ENCODE peak calls at places on chromosome 1, in six cellular contexts. Z, R, W, I, Q and Y are unnamed samples.

GRCh38 chr1:7478797-7479499 is 292.1 kb upstream of the VAMP3 start:
- DNase-seq in Z (peak), R (no peak), W (no peak), I (peak), Q (peak), Y (peak)

GRCh38 chr1:47623174-47623940 is 185.5 kb downstream of the FOXD2 start:
- DNase-seq in Z (no peak), R (no peak), W (no peak), I (no peak), Q (no peak), Y (no peak)

GRCh38 chr1:205792946-205793673 is 17.8 kb upstream of the RAB29 start:
- DNase-seq in Z (no peak), R (no peak), W (no peak), I (no peak), Q (no peak), Y (no peak)

GRCh38 chr1:31764307-31765040 is at the start of gene ADGRB2:
- DNase-seq in Z (peak), R (no peak), W (no peak), I (no peak), Q (no peak), Y (no peak)

GRCh38 chr1:223765036-223765718 is 52.8 kb downstream of the CAPN2 start:
- DNase-seq in Z (peak), R (no peak), W (peak), I (no peak), Q (no peak), Y (peak)

GRCh38 chr1:112232848-112233247 is 163.2 kb upstream of the CTTNBP2NL start:
- DNase-seq in Z (no peak), R (no peak), W (no peak), I (no peak), Q (no peak), Y (no peak)

GRCh38 chr1:24743404-24744211 is 1.6 kb upstream of the CLIC4 start:
- DNase-seq in Z (peak), R (no peak), W (no peak), I (peak), Q (no peak), Y (no peak)

GRCh38 chr1:226985839-226986463 is 45.9 kb downstream of the COQ8A start:
- DNase-seq in Z (no peak), R (no peak), W (no peak), I (no peak), Q (no peak), Y (no peak)

GRCh38 chr1:18921506-18922251 is 19.3 kb upstream of the ALDH4A1 start:
- DNase-seq in Z (no peak), R (no peak), W (no peak), I (no peak), Q (no peak), Y (no peak)

GRCh38 chr1:14345925-14346550 is 252.4 kb upstream of the KAZN start:
- DNase-seq in Z (no peak), R (no peak), W (no peak), I (no peak), Q (no peak), Y (no peak)

GRCh38 chr1:210239295-210240155 is 6.9 kb downstream of the SERTAD4 start:
- DNase-seq in Z (peak), R (no peak), W (peak), I (peak), Q (no peak), Y (no peak)

GRCh38 chr1:146012703-146013565 is 8.6 kb downstream of the HJV start:
- DNase-seq in Z (peak), R (no peak), W (no peak), I (peak), Q (peak), Y (peak)

GRCh38 chr1:1554926-1555915 is 14.8 kb upstream of the TMEM240 start:
- DNase-seq in Z (no peak), R (no peak), W (no peak), I (peak), Q (no peak), Y (no peak)

GRCh38 chr1:50742523-50742922 is 217.5 kb downstream of the FAF1 start:
- DNase-seq in Z (no peak), R (no peak), W (no peak), I (peak), Q (no peak), Y (no peak)

GRCh38 chr1:196002906-196003305 is 605.3 kb downstream of the KCNT2 start:
- DNase-seq in Z (peak), R (no peak), W (no peak), I (no peak), Q (no peak), Y (no peak)

GRCh38 chr1:226121049-226121586 is 58.6 kb downstream of the H3-3A start:
- DNase-seq in Z (no peak), R (no peak), W (no peak), I (no peak), Q (no peak), Y (no peak)

GRCh38 chr1:232456720-232457119 is 173.2 kb downstream of the SIPA1L2 start:
- DNase-seq in Z (no peak), R (no peak), W (no peak), I (no peak), Q (no peak), Y (no peak)

GRCh38 chr1:182601416-182601786 is 2.8 kb downstream of the RGS16 start:
- DNase-seq in Z (peak), R (no peak), W (peak), I (peak), Q (peak), Y (no peak)

GRCh38 chr1:165960136-165960535 is 132.7 kb downstream of the UCK2 start:
- DNase-seq in Z (no peak), R (no peak), W (no peak), I (peak), Q (no peak), Y (no peak)

GRCh38 chr1:111280267-111280666 is 10.4 kb upstream of the CHIA start:
- DNase-seq in Z (no peak), R (no peak), W (no peak), I (no peak), Q (no peak), Y (no peak)

GRCh38 chr1:21742578-21742977 is 40.4 kb downstream of the USP48 start:
- DNase-seq in Z (no peak), R (no peak), W (no peak), I (no peak), Q (no peak), Y (no peak)

GRCh38 chr1:6205849-6206845 is at the start of gene RNF207:
- DNase-seq in Z (peak), R (peak), W (no peak), I (peak), Q (no peak), Y (peak)

GRCh38 chr1:174795806-174796205 is 203.9 kb upstream of the CACYBP start:
- DNase-seq in Z (no peak), R (no peak), W (no peak), I (no peak), Q (no peak), Y (no peak)

GRCh38 chr1:242761556-242761955 is 237.1 kb upstream of the PLD5 start:
- DNase-seq in Z (no peak), R (no peak), W (no peak), I (no peak), Q (no peak), Y (no peak)

GRCh38 chr1:42949312-42950145 is 9.1 kb downstream of the SLC2A1 start:
- DNase-seq in Z (no peak), R (no peak), W (no peak), I (no peak), Q (no peak), Y (no peak)

GRCh38 chr1:13788795-13789194 is 88.8 kb downstream of the PRDM2 start:
- DNase-seq in Z (no peak), R (no peak), W (no peak), I (no peak), Q (no peak), Y (no peak)

GRCh38 chr1:187045371-187045770 is 216.6 kb downstream of the PLA2G4A start:
- DNase-seq in Z (no peak), R (no peak), W (no peak), I (no peak), Q (no peak), Y (no peak)

GRCh38 chr1:228994691-228995090 is 259.4 kb downstream of the RHOU start:
- DNase-seq in Z (no peak), R (no peak), W (no peak), I (no peak), Q (no peak), Y (no peak)

GRCh38 chr1:66712819-66713218 is 39.4 kb upstream of the DYNLT5 start:
- DNase-seq in Z (no peak), R (no peak), W (no peak), I (no peak), Q (no peak), Y (no peak)